ENCODE peak calls at places on chromosomes 12 and 14, in seven cellular contexts. H, M, V, B, O, Q and S are unnamed samples.

GRCh38 chr14:94213021-94213420 is 38.9 kb downstream of the PPP4R4 start:
- DNase-seq in H (no peak), O (no peak), V (no peak), M (no peak), B (no peak), Q (no peak), S (no peak)

GRCh38 chr12:54984602-54985376 is at the start of gene TESPA1:
- DNase-seq in O (no peak), V (peak), Q (no peak), M (peak), H (peak), B (peak), S (peak)

GRCh38 chr14:90487031-90487430 is 90.2 kb downstream of the CALM1 start:
- DNase-seq in O (no peak), V (peak), Q (no peak), M (no peak), B (no peak), H (no peak), S (no peak)

GRCh38 chr12:22034709-22035506 is 11.1 kb upstream of the CMAS start:
- DNase-seq in V (no peak), M (no peak), Q (no peak), B (no peak), O (no peak), H (no peak), S (no peak)

GRCh38 chr12:14281539-14281938 is 83.9 kb upstream of the ATF7IP start:
- DNase-seq in O (no peak), H (no peak), Q (no peak), M (no peak), B (no peak), V (no peak), S (no peak)

GRCh38 chr12:131615316-131616053 is 95.4 kb upstream of the SFSWAP start:
- DNase-seq in O (no peak), V (no peak), B (no peak), Q (no peak), H (no peak), M (no peak), S (no peak)

GRCh38 chr14:104967414-104968152 is 10.6 kb downstream of the AHNAK2 start:
- DNase-seq in B (no peak), M (peak), Q (peak), H (peak), O (no peak), V (peak), S (no peak)

GRCh38 chr12:3962661-3963483 is 89.7 kb upstream of the PARP11 start:
- DNase-seq in Q (peak), H (peak), M (no peak), O (no peak), B (peak), V (no peak), S (no peak)

GRCh38 chr12:106290666-106291065 is 11.9 kb upstream of the TCP11L2 start:
- DNase-seq in B (no peak), M (no peak), V (no peak), Q (no peak), H (no peak), O (no peak), S (no peak)

GRCh38 chr12:62673027-62673815 is 206.6 kb downstream of the MON2 start:
- DNase-seq in H (no peak), O (no peak), B (no peak), M (no peak), V (no peak), Q (no peak), S (no peak)

GRCh38 chr14:55129428-55130193 is 559 bp downstream of the LGALS3 start:
- DNase-seq in V (peak), O (peak), B (peak), H (peak), Q (peak), M (peak), S (peak)

GRCh38 chr14:54722791-54723432 is 156.0 kb downstream of the SAMD4A start:
- DNase-seq in H (no peak), Q (peak), M (no peak), B (no peak), V (no peak), O (no peak), S (no peak)

DNA sequence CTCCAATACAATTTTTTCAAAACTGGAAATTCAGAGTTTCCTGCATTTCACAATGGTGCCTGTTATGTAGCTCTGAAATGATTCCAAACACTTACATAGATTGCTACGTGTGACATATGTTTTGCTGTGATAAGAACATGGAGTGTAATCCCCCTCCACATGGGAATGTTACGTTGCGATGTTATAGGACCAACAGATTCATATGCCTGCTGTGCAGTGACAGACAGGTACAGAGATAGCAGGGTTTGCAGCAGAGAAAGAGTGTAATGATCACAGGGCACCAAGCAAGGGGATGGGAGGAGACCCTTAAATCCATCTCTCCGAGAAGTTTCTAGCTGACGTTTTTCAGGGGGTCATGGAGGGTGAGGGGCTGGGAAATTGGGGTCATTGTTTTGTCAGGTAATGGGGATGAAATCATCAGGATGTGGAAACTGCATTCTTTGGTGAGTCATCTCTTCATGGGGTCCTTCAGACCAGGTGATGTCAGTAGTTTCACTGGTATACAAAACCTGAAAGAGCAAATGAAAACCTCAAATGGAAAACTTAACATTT is 76.6 kb upstream of the OSBPL8 start:
- DNase-seq in M (no peak), O (no peak), Q (no peak), V (no peak), H (no peak), B (no peak), S (no peak)
- H3K27ac ChIP-seq in M (no peak), O (no peak), Q (no peak), V (no peak), H (no peak), B (no peak), S (no peak)

GRCh38 chr12:89475203-89475990 is 49.2 kb downstream of the GALNT4 start:
- DNase-seq in M (no peak), B (no peak), O (no peak), H (no peak), V (no peak), Q (no peak), S (no peak)
- H3K27ac ChIP-seq in M (no peak), B (no peak), O (no peak), H (no peak), V (no peak), Q (no peak), S (no peak)

GRCh38 chr14:23138173-23138535 is 19.1 kb upstream of the CEBPE start:
- DNase-seq in H (no peak), V (no peak), O (no peak), M (no peak), Q (no peak), B (no peak), S (no peak)
- H3K27ac ChIP-seq in H (no peak), V (no peak), O (no peak), M (no peak), Q (peak), B (no peak), S (no peak)

DNA sequence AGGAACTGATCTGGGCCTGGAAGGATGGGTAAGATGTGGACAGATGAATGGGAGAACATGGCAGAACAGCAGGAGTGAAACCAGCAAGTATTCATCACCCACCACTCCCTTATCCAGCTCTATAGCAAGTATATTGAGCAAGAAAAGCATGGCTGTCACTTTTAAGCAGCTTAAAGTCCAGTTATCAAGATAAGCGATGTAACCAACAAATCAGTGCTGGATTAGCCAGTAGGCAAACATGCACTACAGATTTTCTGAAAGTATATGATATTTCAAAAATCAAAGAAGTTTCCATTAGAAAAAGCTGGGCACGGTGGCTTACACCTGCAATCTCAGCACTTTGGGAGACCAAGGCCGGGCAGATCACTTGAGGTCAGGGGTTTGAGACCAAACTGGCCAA is 53.9 kb upstream of the ATP2A2 start:
- DNase-seq in H (no peak), M (no peak), O (no peak), V (no peak), Q (no peak), B (no peak), S (no peak)
- H3K27ac ChIP-seq in H (no peak), M (no peak), O (no peak), V (peak), Q (no peak), B (no peak), S (no peak)

GRCh38 chr12:127284021-127284420 is 982.9 kb upstream of the TMEM132C start:
- DNase-seq in Q (no peak), O (no peak), M (no peak), B (no peak), H (no peak), V (no peak), S (no peak)

GRCh38 chr12:127290251-127290650 is 976.7 kb upstream of the TMEM132C start:
- DNase-seq in V (no peak), Q (no peak), H (no peak), O (no peak), M (no peak), B (no peak), S (no peak)

GRCh38 chr12:127286281-127286680 is 980.7 kb upstream of the TMEM132C start:
- DNase-seq in M (no peak), Q (no peak), H (no peak), B (no peak), V (no peak), O (no peak), S (no peak)

GRCh38 chr12:127284870-127285431 is 982.0 kb upstream of the TMEM132C start:
- DNase-seq in B (no peak), V (peak), H (no peak), O (no peak), Q (no peak), M (peak), S (no peak)

DNA sequence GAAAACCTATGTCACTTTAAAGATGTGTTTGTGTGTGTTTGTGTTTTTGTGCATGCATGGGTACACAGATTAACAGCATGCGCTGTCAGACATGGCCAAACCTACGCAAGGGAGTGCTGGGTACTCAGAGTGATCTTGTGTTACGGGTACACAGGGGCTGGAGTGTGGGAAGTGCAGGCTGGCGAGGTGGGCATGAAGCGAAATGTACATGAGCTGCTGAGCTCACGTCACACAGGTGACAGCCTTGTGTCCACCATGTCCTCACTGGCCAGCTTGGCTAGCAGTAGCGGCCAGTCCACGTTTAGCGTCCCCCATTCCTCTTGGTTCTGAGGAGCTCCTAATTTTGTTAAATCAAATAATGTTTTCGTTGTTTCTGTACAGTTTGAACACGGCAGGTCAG is 979.7 kb upstream of the TMEM132C start:
- DNase-seq in B (no peak), V (no peak), M (no peak), O (no peak), Q (no peak), H (no peak), S (no peak)
- H3K27ac ChIP-seq in B (no peak), V (no peak), M (no peak), O (no peak), Q (no peak), H (no peak), S (no peak)

GRCh38 chr14:103059556-103059955 is 2.2 kb upstream of the CDC42BPB start:
- DNase-seq in Q (no peak), V (no peak), M (no peak), B (no peak), H (peak), O (no peak), S (no peak)
- H3K27ac ChIP-seq in Q (no peak), V (no peak), M (no peak), B (no peak), H (no peak), O (no peak), S (no peak)

GRCh38 chr12:18546399-18546798 is 191.4 kb downstream of the PLCZ1 start:
- DNase-seq in B (no peak), O (no peak), H (no peak), V (no peak), M (no peak), Q (peak), S (no peak)
- H3K27ac ChIP-seq in B (no peak), O (no peak), H (no peak), V (no peak), M (no peak), Q (no peak), S (no peak)

DNA sequence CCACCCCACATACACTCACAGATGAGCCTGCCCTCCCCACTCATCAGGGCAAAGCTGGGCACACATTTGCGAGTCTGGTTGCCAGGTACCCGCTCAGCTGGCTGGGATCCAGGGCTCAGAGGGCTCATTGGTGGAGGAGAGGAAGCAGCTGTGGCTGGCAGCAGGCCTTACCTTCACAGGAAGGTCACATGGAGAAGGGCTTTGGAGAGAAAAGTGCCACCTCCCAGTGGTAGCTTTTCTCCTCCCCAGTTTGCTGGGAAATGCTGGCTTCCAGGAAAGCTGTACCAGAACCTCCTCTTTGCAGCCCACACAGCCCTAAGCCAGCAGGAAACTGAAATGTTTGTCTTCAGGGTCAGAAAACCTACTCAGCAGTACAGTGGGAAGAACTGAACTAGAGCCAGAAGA is 55.6 kb downstream of the LGMN start:
- DNase-seq in H (peak), M (peak), B (peak), O (peak), V (no peak), Q (no peak), S (peak)
- H3K27ac ChIP-seq in H (peak), M (no peak), B (no peak), O (peak), V (peak), Q (no peak), S (peak)

DNA sequence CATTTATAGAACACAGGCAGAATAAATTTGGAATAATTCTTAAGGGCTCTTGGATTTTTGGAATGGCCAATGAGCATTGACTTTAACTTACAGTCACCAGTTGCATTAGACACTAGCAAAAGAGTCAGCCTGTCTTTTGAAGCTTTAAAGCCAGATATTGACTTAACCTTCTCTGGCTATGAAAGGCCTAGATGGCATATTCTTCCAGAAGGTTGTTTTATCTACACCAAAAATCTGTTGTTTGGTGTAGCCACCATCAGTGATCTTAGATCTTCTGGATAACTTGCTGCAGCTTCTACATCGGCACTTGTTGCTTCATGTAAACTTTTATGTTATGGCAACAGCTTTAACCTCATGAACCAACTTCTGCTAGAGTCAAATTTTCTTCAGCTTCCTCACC is 10.4 kb downstream of the PCNX1 start:
- DNase-seq in O (no peak), Q (no peak), H (no peak), M (no peak), V (no peak), B (no peak), S (no peak)
- H3K27ac ChIP-seq in O (no peak), Q (no peak), H (no peak), M (no peak), V (no peak), B (no peak), S (no peak)

DNA sequence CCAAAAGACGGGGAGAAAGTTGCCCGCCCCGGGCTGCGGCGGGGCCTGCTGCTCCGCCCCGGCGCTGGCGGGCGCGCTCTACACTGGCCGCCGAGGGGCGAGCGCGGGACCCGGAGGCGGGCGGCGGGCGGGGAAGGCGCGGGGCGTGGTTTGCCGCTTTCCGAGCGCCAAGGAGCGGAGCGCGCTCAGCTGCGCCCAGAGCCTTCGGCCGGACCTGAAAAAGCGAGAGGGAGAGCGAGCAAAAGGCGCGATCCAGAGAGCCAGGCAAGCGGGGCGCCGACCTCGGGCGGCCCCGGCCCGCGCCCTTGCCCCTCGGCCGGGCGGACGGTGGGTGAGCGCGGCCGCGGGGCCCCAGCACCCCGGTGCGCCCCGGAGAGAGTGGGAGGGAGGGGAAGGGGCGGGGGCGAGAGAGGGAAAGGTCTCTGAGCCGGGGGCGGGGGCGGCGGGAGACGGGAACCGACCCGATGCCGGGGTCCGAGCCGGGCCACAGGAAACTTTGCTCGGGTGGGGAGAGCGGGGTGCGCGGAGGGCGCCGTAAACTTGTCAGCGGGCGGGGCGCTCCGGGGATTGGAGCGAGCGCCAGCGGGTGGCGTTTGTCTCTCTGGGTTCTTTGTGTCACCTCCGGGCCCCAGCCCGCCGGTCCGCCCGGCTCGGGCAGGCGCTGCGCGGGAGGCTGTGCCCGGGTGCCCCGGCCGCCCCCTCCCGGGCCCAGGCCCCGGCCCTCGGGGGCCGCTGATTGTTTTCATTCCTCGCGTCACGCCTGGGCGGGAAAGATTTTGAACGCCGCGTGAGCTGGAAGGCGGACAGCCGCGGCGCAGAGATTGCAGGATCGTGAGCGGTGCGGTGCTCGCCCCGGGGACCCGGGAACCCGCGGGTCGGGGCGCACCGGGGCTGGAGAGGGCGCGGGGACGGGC is at the start of gene SYNE2:
- DNase-seq in H (peak), M (peak), Q (peak), B (peak), O (peak), V (no peak), S (peak)
- H3K27ac ChIP-seq in H (peak), M (peak), Q (peak), B (peak), O (peak), V (peak), S (peak)